ENCODE peak calls at places on chromosomes 11 and 22, in nine cellular contexts. H is WERI-Rb-1; O is neural progenitor cell; Q is Peyer's patch; J is lung; A is astrocyte; Y is spleen; K is CD4-positive, CD25-positive, alpha-beta regulatory T cell; W is lower lobe of right lung. G is an unnamed sample. For H3K36me3, the result is how much of the 10 kb centered on the place peaks cover.

GRCh38 chr22:23035557-23036277 is 34.6 kb upstream of the GNAZ start:
- DNase-seq in H (no peak), O (no peak), Q (peak), J (no peak), A (no peak), Y (peak), K (no peak), W (no peak), G (no peak)

GRCh38 chr11:57343825-57344224 is 5.7 kb downstream of the P2RX3 start:
- DNase-seq in H (no peak), O (no peak), Q (no peak), J (no peak), A (no peak), Y (no peak), K (no peak), W (no peak), G (no peak)

GRCh38 chr22:42462016-42462415 is 29.8 kb upstream of the NFAM1 start:
- DNase-seq in H (no peak), O (peak), Q (no peak), J (no peak), A (no peak), Y (no peak), K (no peak), W (no peak), G (no peak)

GRCh38 chr11:75371930-75372876 is 20.7 kb upstream of the ARRB1 start:
- DNase-seq in H (no peak), O (no peak), Q (no peak), J (no peak), A (no peak), Y (peak), K (no peak), W (no peak), G (no peak)

GRCh38 chr11:131033151-131033651 is 116.9 kb upstream of the SNX19 start:
- DNase-seq in H (no peak), O (no peak), Q (no peak), J (no peak), A (peak), Y (no peak), K (no peak), W (no peak), G (no peak)

GRCh38 chr22:21938071-21938822 is 14.4 kb downstream of the PPM1F start:
- DNase-seq in H (peak), O (peak), Q (peak), J (peak), A (peak), Y (peak), K (peak), W (peak), G (peak)

GRCh38 chr11:113806403-113806802 is 26.8 kb downstream of the CLDN25 start:
- DNase-seq in H (peak), O (peak), Q (no peak), J (no peak), A (no peak), Y (no peak), K (peak), W (no peak), G (peak)

GRCh38 chr11:126340960-126341709 is 14.4 kb upstream of the ST3GAL4 start:
- DNase-seq in H (no peak), O (no peak), Q (no peak), J (no peak), A (no peak), Y (peak), K (no peak), W (no peak), G (no peak)

GRCh38 chr11:89436071-89436470 is 55.1 kb downstream of the NOX4 start:
- DNase-seq in H (peak), O (peak), Q (no peak), J (peak), A (peak), Y (no peak), K (no peak), W (no peak), G (no peak)

GRCh38 chr11:126105748-126106080 is 43.0 kb upstream of the CDON start:
- DNase-seq in H (no peak), O (no peak), Q (no peak), J (no peak), A (no peak), Y (peak), K (no peak), W (no peak), G (peak)

GRCh38 chr11:91248199-91248807 is 976.3 kb upstream of the FAT3 start:
- DNase-seq in H (peak), O (peak), Q (no peak), J (no peak), A (no peak), Y (no peak), K (peak), W (no peak), G (no peak)

GRCh38 chr11:26721967-26722366 is at the start of gene SLC5A12:
- DNase-seq in H (no peak), O (no peak), Q (no peak), J (no peak), A (no peak), Y (no peak), K (no peak), W (no peak), G (no peak)

GRCh38 chr22:29032584-29032983 is 29.0 kb downstream of the C22orf31 start:
- DNase-seq in H (no peak), O (no peak), Q (no peak), J (no peak), A (peak), Y (no peak), K (no peak), W (no peak), G (no peak)

GRCh38 chr11:19218801-19219460 is 17.1 kb upstream of the CSRP3 start:
- DNase-seq in H (no peak), O (no peak), Q (no peak), J (no peak), A (no peak), Y (no peak), K (no peak), W (no peak), G (peak)

GRCh38 chr22:24002849-24003248 is 2.4 kb downstream of the GSTT4 start:
- DNase-seq in H (no peak), O (no peak), Q (no peak), J (no peak), A (no peak), Y (no peak), K (no peak), W (no peak), G (no peak)

GRCh38 chr11:123585206-123585605 is 69.2 kb downstream of the SCN3B start:
- DNase-seq in H (no peak), O (no peak), Q (no peak), J (no peak), A (no peak), Y (no peak), K (no peak), W (no peak), G (no peak)

GRCh38 chr22:37604875-37605274 is 3.8 kb upstream of the GGA1 start:
- DNase-seq in H (no peak), O (no peak), Q (peak), J (no peak), A (no peak), Y (peak), K (peak), W (no peak), G (no peak)

GRCh38 chr11:37881741-37882140 is 1283.7 kb upstream of the RAG2 start:
- DNase-seq in H (no peak), O (no peak), Q (no peak), J (no peak), A (no peak), Y (no peak), K (no peak), W (no peak), G (no peak)

GRCh38 chr11:94897330-94897768 is 76.0 kb downstream of the CWC15 start:
- DNase-seq in H (peak), O (peak), Q (no peak), J (peak), A (peak), Y (no peak), K (peak), W (no peak), G (peak)

GRCh38 chr11:27716850-27717249 is 16.6 kb upstream of the BDNF start:
- DNase-seq in H (no peak), O (peak), Q (no peak), J (no peak), A (no peak), Y (no peak), K (no peak), W (no peak), G (peak)

GRCh38 chr11:726278-726915 is 20.4 kb downstream of the EPS8L2 start:
- DNase-seq in H (peak), O (peak), Q (peak), J (peak), A (peak), Y (peak), K (peak), W (peak), G (peak)

DNA sequence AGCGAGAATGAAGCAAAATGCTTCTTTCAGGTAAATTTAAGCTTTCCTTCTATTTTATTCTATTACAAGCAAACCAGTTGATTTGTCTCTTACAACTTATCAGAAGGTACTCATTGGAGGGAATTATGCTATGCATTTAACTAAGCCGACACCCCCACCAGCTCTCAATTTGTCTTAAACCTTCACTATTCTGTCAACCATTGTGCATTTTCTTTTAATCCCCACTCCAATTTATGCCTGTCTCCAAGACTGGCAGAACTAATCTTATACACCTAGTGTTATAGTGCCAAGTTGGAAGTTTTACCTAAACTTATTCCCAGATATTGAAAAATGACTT is 12.5 kb downstream of the TAF1D start:
- DNase-seq in H (no peak), O (no peak), Q (no peak), J (no peak), A (no peak), Y (no peak), K (no peak), W (no peak), G (no peak)
- H3K36me3 ChIP-seq in H (half or more), O (half or more), Q (under half), J (under half), A (half or more), Y (half or more), K (half or more), W (half or more), G (under half)

GRCh38 chr11:66886671-66887221 is 29.9 kb downstream of the LRFN4 start:
- DNase-seq in H (no peak), O (no peak), Q (no peak), J (no peak), A (peak), Y (no peak), K (no peak), W (no peak), G (peak)
- H3K4me3 ChIP-seq in H (no peak), O (no peak), Q (no peak), J (no peak), A (no peak), Y (no peak), K (no peak), W (no peak), G (no peak)

GRCh38 chr11:43988040-43988793 is 45.8 kb downstream of the C11orf96 start:
- DNase-seq in H (peak), O (no peak), Q (no peak), J (no peak), A (peak), Y (no peak), K (no peak), W (no peak), G (no peak)
- H3K36me3 ChIP-seq in H (under half), O (under half), Q (under half), J (under half), A (under half), Y (under half), K (under half), W (under half), G (under half)

GRCh38 chr11:129643031-129643721 is 172.5 kb upstream of the TMEM45B start:
- DNase-seq in H (no peak), O (no peak), Q (no peak), J (peak), A (peak), Y (no peak), K (peak), W (no peak), G (no peak)
- H3K4me3 ChIP-seq in H (no peak), O (no peak), Q (no peak), J (no peak), A (no peak), Y (no peak), K (no peak), W (no peak), G (no peak)

GRCh38 chr11:65634140-65634436 is 3.8 kb upstream of the SIPA1 start:
- DNase-seq in H (no peak), O (no peak), Q (no peak), J (no peak), A (no peak), Y (peak), K (no peak), W (no peak), G (no peak)
- H3K36me3 ChIP-seq in H (half or more), O (under half), Q (under half), J (half or more), A (under half), Y (under half), K (under half), W (half or more), G (under half)

DNA sequence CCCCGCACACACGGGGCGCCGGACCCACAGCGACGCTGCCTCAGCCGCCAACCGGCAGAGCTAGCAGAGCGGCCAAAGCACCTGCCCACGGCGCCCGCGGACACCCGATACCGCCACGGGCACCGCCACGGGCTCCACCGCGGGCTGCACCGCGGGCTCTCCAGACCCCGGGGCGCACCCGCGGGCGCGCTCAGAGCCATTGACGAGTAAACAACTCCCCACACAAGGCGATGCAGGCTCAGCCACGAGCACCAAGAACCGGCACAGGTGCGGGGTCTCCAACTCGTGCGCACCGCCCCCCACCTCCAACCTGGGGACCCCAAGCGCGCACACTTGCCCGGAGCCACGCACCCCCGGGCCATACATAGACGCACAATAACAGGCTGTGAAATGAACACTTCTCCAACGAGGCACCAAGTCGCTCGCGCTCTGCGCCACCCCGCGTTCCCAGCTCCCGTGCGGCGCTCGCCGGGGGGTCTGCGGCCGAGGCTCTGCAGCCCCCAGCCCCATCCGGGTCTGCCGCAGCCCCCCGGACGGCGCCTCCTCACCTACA is 1.9 kb downstream of the IFITM10 start:
- DNase-seq in H (no peak), O (no peak), Q (no peak), J (no peak), A (no peak), Y (peak), K (no peak), W (peak), G (peak)
- H3K4me3 ChIP-seq in H (no peak), O (peak), Q (peak), J (no peak), A (peak), Y (peak), K (no peak), W (peak), G (peak)

GRCh38 chr11:119723952-119724325 is 5.1 kb downstream of the NECTIN1 start:
- DNase-seq in H (no peak), O (no peak), Q (no peak), J (no peak), A (no peak), Y (no peak), K (no peak), W (no peak), G (no peak)
- H3K36me3 ChIP-seq in H (under half), O (under half), Q (under half), J (under half), A (under half), Y (under half), K (under half), W (under half), G (under half)

DNA sequence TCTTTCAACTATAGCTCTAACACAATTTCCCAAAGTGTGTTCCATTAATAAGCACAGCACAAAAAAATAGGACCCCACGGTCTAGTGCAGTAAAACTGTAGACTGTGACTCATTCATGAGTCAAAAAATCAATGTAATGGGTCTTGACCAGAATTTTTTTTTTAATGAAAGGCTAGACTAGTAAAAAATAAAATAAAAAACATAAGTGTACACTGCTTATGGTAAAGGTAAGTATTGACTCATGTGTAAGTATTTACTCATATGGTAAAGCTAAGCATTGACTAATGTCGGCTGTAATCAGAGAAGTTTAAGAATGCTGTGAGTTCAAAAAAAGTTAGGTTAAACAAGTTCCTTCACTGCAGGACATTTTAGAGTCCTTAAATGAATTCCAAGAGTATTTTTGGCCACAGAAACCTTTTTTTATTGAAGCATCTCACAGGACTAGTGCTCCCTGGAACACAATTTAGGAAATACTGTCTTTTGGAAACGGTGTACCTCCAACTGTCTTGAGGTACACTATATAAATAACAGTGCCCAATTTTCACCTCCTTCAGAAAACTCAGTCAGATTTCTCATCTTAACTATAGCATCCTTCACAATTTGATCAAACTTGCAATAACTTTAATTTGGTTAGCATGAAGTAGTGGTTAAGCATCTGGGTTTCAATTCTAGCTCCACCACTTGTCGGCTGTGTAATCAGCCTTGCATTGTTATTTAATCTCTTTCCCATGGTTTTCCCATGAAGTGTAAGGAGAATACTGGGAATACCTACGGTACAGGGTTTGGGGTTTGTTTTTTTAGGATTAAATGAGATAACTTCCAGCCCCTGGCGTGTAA is 2.1 kb downstream of the CCDC73 start:
- DNase-seq in H (no peak), O (peak), Q (no peak), J (no peak), A (no peak), Y (no peak), K (no peak), W (no peak), G (peak)
- H3K4me3 ChIP-seq in H (no peak), O (peak), Q (no peak), J (no peak), A (peak), Y (no peak), K (peak), W (peak), G (no peak)